ENCODE peak calls at places on chromosomes 16 and 17, in seven cellular contexts. P is body of pancreas, O is stomach, M is heart left ventricle, G is IMR-90, N is suprapubic skin, A is A549. L is an unnamed sample. For H3K4me1, the result is how much of the 10 kb centered on the place peaks cover.

GRCh38 chr17:59357219-59357699 is 25.8 kb downstream of the YPEL2 start:
- DNase-seq in P (no peak), O (no peak), M (no peak), G (no peak), N (no peak), A (no peak), L (no peak)

GRCh38 chr17:7803981-7804380 is 30.0 kb upstream of the KDM6B start:
- DNase-seq in P (peak), O (peak), M (no peak), G (no peak), N (no peak), A (no peak), L (no peak)

GRCh38 chr16:67666032-67666537 is 465 bp downstream of the ENKD1 start:
- DNase-seq in P (peak), O (no peak), M (no peak), G (no peak), N (no peak), A (no peak), L (no peak)

GRCh38 chr16:73124665-73125064 is 76.7 kb upstream of the ZFHX3 start:
- DNase-seq in P (no peak), O (no peak), M (no peak), G (no peak), N (no peak), A (no peak), L (no peak)

GRCh38 chr17:70423562-70423961 is 254.2 kb downstream of the KCNJ2 start:
- DNase-seq in P (no peak), O (no peak), M (no peak), G (no peak), N (no peak), A (no peak), L (no peak)

GRCh38 chr17:44775838-44776621 is 17.2 kb downstream of the ADAM11 start:
- DNase-seq in P (peak), O (peak), M (no peak), G (no peak), N (no peak), A (peak), L (peak)

GRCh38 chr16:79601092-79601977 is 798 bp upstream of the MAF start:
- DNase-seq in P (peak), O (peak), M (peak), G (no peak), N (no peak), A (peak), L (peak)

GRCh38 chr17:27532269-27533067 is 76.2 kb downstream of the KSR1 start:
- DNase-seq in P (peak), O (peak), M (no peak), G (peak), N (no peak), A (no peak), L (no peak)

GRCh38 chr16:11370084-11370931 is 25.0 kb downstream of the RMI2 start:
- DNase-seq in P (no peak), O (no peak), M (no peak), G (no peak), N (no peak), A (no peak), L (peak)

GRCh38 chr16:74078877-74079586 is 217.6 kb upstream of the PSMD7 start:
- DNase-seq in P (no peak), O (no peak), M (no peak), G (no peak), N (no peak), A (no peak), L (no peak)

GRCh38 chr17:177762-178161 is 3.7 kb downstream of the DOC2B start:
- DNase-seq in P (no peak), O (no peak), M (no peak), G (no peak), N (no peak), A (no peak), L (no peak)

GRCh38 chr17:55348749-55349354 is 72.8 kb downstream of the MMD start:
- DNase-seq in P (peak), O (peak), M (no peak), G (peak), N (no peak), A (peak), L (no peak)

GRCh38 chr17:77834170-77835115 is 124.1 kb upstream of the TNRC6C start:
- DNase-seq in P (peak), O (peak), M (peak), G (peak), N (no peak), A (peak), L (peak)

GRCh38 chr17:57135748-57136342 is 50.8 kb downstream of the AKAP1 start:
- DNase-seq in P (no peak), O (no peak), M (no peak), G (no peak), N (no peak), A (no peak), L (no peak)

DNA sequence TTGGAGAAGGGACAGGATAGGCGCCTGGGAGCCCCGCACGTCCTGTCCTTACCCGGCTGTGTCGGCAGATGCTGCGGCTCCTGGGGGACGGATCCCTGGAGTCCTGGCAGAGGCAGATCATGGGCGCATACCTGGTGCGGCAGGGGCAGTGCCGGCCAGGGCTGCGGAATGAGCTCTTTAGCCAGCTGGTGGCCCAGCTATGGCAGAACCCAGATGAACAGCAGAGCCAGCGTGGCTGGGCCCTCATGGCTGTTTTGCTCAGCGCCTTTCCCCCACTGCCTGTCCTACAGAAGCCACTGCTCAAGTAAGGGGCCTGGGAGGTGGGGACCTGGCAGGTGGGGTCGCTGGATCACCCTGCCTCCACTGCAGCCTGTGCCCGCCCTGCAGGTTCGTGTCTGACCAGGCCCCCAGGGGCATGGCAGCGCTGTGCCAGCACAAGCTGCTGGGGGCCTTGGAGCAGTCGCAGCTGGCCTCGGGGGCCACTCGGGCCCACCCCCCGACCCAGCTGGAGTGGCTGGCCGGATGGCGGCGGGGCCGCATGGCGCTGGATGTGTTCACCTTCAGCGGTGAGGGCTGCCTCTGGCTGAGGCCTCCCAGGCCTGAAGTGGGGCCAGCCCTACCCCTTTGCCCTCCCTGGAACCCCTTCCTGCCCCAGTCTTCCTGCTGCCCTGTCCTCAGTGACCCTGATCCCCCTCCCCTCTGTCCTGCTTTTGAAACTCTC is 20.2 kb upstream of the SMIM5 start:
- DNase-seq in P (no peak), O (no peak), M (peak), G (no peak), N (no peak), A (no peak), L (no peak)
- H3K4me1 ChIP-seq in P (under half), O (under half), M (under half), G (under half), N (under half), A (half or more), L (under half)

GRCh38 chr16:23712976-23713375 is at the start of gene ERN2:
- DNase-seq in P (no peak), O (peak), M (no peak), G (no peak), N (peak), A (no peak), L (peak)
- TF ChIP-seq POLR2A in P (no peak), O (no peak), M (no peak), G (no peak), N (no peak), A (no peak), L (peak)

GRCh38 chr16:1049113-1049975 is 23.2 kb upstream of the SSTR5 start:
- DNase-seq in P (no peak), O (no peak), M (no peak), G (no peak), N (no peak), A (no peak), L (no peak)
- H3K4me3 ChIP-seq in P (no peak), O (no peak), M (no peak), G (no peak), N (no peak), A (no peak), L (no peak)

DNA sequence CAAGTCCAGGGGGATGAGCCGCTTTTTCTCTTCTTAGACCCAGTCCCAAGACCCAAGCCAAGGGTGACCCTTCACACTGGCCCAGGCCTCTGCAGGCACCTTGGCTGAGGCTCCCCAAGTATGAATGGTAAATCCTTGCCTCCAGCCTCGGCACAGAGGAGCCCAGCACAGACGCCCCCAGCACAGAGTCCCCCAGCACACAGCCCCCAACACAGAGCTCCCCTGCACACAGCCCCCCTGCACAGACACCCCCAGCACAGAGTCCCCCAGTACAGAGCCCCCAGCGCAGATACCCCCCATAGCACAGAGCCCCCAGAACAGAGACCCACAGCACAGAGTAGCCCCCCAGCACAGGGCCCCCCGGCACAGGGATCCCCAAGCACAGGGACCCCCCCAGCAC is 1.0 kb upstream of the MCRIP2 start:
- DNase-seq in P (no peak), O (no peak), M (no peak), G (no peak), N (no peak), A (no peak), L (no peak)
- H3K4me1 ChIP-seq in P (half or more), O (under half), M (under half), G (under half), N (under half), A (under half), L (under half)

GRCh38 chr17:35003778-35004177 is 23.5 kb downstream of the LIG3 start:
- DNase-seq in P (no peak), O (no peak), M (no peak), G (no peak), N (no peak), A (no peak), L (no peak)
- TF ChIP-seq POLR2A in P (no peak), O (no peak), M (no peak), G (no peak), N (no peak), A (no peak), L (no peak)

DNA sequence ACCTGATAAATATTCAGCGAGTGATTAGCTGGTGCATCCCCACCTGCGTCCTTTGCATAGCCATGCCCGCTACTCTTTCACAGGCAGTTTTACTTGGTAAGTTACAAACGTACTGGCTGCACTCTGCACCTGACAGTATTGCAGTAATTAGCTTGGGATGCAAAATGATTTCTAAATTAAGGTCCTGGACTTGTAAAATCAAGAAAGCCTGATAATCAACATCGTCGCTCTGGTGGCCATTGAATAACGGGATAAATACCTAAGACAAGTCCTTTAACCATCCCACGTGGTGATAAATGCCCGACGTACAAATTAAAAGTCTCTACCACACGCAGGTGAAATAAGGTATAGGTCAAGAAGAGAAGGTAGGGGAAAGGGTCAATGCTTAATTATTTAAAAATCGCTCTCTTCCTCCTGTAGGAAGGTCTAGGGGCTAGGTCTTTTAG is 972 bp upstream of the PRKCA start:
- DNase-seq in P (no peak), O (no peak), M (no peak), G (no peak), N (no peak), A (no peak), L (no peak)
- H3K4me3 ChIP-seq in P (peak), O (peak), M (peak), G (peak), N (peak), A (peak), L (peak)

DNA sequence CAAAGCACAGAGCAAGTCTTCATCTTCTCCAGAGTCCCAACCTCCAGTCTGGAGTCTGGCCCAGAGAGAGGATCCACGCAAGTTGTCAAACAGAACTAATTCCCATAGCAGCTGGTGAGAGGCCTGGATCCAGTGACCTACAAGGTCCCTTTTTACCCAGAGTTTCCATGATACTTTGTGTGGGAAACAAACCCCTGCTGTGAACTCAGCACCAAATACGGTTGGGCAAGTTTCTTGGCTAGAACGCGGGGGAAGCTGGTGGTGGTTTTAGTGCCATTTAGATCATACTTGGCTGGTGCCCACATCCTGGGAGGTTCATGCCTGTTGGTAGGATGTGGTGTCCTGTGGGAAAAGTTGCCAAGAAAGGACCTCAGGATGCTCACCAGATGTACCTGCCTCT is 18.1 kb downstream of the TMC7 start:
- DNase-seq in P (peak), O (no peak), M (no peak), G (peak), N (no peak), A (no peak), L (no peak)
- H3K4me1 ChIP-seq in P (under half), O (under half), M (under half), G (under half), N (under half), A (half or more), L (under half)

GRCh38 chr16:9934723-9935508 is 247.3 kb downstream of the GRIN2A start:
- DNase-seq in P (no peak), O (no peak), M (peak), G (no peak), N (no peak), A (no peak), L (no peak)

GRCh38 chr16:9929836-9930235 is 252.4 kb downstream of the GRIN2A start:
- DNase-seq in P (no peak), O (no peak), M (no peak), G (no peak), N (no peak), A (no peak), L (no peak)

GRCh38 chr16:9932000-9932399 is 250.2 kb downstream of the GRIN2A start:
- DNase-seq in P (no peak), O (no peak), M (no peak), G (no peak), N (no peak), A (no peak), L (no peak)

GRCh38 chr16:9929313-9929712 is 252.9 kb downstream of the GRIN2A start:
- DNase-seq in P (no peak), O (no peak), M (no peak), G (no peak), N (no peak), A (no peak), L (no peak)

GRCh38 chr16:9932919-9933653 is 249.1 kb downstream of the GRIN2A start:
- DNase-seq in P (no peak), O (no peak), M (no peak), G (no peak), N (no peak), A (no peak), L (no peak)
- TF ChIP-seq POLR2A in P (no peak), O (no peak), M (no peak), G (no peak), N (no peak), A (no peak), L (no peak)

DNA sequence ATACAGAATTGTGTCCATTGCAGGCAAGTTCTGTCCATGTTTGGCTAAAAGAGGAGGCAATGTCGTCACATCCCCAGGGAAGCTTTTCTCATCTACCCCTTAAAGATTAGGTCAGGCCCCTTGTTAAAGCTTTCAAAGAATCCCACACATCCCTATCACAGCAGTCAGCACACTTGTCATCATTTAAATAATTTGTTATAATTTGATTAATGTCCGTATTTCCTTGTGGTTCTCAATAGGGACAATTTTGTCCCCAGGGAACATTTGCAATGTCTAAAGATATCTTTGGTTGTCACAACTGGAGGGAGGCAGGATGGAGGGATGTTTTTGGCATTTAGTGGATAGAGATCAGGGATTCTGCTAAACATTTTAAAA is 28.1 kb upstream of the NFAT5 start:
- DNase-seq in P (no peak), O (no peak), M (no peak), G (no peak), N (no peak), A (no peak), L (no peak)
- H3K4me3 ChIP-seq in P (no peak), O (no peak), M (no peak), G (no peak), N (no peak), A (no peak), L (no peak)

GRCh38 chr17:38557836-38558750 is 47.7 kb downstream of the SRCIN1 start:
- DNase-seq in P (peak), O (peak), M (peak), G (peak), N (peak), A (peak), L (peak)

GRCh38 chr17:38560503-38561318 is 45.0 kb downstream of the SRCIN1 start:
- DNase-seq in P (no peak), O (no peak), M (no peak), G (peak), N (no peak), A (no peak), L (no peak)

GRCh38 chr17:38559880-38560230 is 45.9 kb downstream of the SRCIN1 start:
- DNase-seq in P (no peak), O (no peak), M (no peak), G (no peak), N (no peak), A (no peak), L (no peak)

GRCh38 chr17:38558751-38559024 is 47.1 kb downstream of the SRCIN1 start:
- DNase-seq in P (no peak), O (no peak), M (no peak), G (no peak), N (no peak), A (no peak), L (no peak)

GRCh38 chr17:38559025-38559879 is 46.5 kb downstream of the SRCIN1 start:
- DNase-seq in P (peak), O (peak), M (peak), G (peak), N (peak), A (peak), L (peak)
- H3K4me1 ChIP-seq in P (under half), O (under half), M (under half), G (under half), N (half or more), A (under half), L (under half)

L was measured in Peyer's patch.